ENCODE peak calls at places on chromosomes 1 and 21, in five cellular contexts. B is left lung, A is A549, K is gastrocnemius medialis, F is prostate gland. G is an unnamed sample.

GRCh38 chr1:81920245-81920740 is 119.6 kb downstream of the ADGRL2 start:
- DNase-seq in K (peak; percentile 10), F (no peak), B (no peak), A (no peak), G (peak; percentile 46)

GRCh38 chr1:3319874-3320245 is 134.6 kb upstream of the ARHGEF16 start:
- DNase-seq in F (peak; percentile 52), K (no peak), B (peak; percentile 46), A (peak; percentile 85), G (no peak)

GRCh38 chr1:160366731-160367515 is at the start of gene NHLH1:
- DNase-seq in F (no peak), B (no peak), A (no peak), K (no peak), G (no peak)

GRCh38 chr1:17873007-17873675 is 118.0 kb downstream of the ACTL8 start:
- DNase-seq in F (no peak), B (no peak), K (no peak), A (no peak), G (no peak)

GRCh38 chr1:222540598-222540995 is 7.3 kb downstream of the HHIPL2 start:
- DNase-seq in A (no peak), F (no peak), K (no peak), B (no peak), G (no peak)

GRCh38 chr1:39826583-39826982 is 37.9 kb upstream of the BMP8B start:
- DNase-seq in A (no peak), K (no peak), B (no peak), F (no peak), G (no peak)

GRCh38 chr1:180234369-180235076 is 4.5 kb downstream of the LHX4 start:
- DNase-seq in A (no peak), F (no peak), K (no peak), B (no peak), G (no peak)

GRCh38 chr1:184608581-184608980 is 146.1 kb downstream of the EDEM3 start:
- DNase-seq in B (no peak), A (no peak), F (no peak), K (no peak), G (no peak)

GRCh38 chr1:39410915-39411436 is 80.5 kb upstream of the BMP8A start:
- DNase-seq in A (peak; percentile 62), F (peak; percentile 88), B (peak; percentile 82), K (peak; percentile 55), G (peak; percentile 82)

GRCh38 chr1:50368179-50369007 is 54.9 kb downstream of the DMRTA2 start:
- DNase-seq in F (peak; percentile 20), K (no peak), A (peak; percentile 32), B (no peak), G (no peak)

GRCh38 chr1:203490607-203491006 is 3.3 kb upstream of the OPTC start:
- DNase-seq in B (no peak), A (no peak), F (no peak), K (no peak), G (no peak)

GRCh38 chr1:155081472-155082300 is 3.0 kb downstream of the EFNA3 start:
- DNase-seq in B (no peak), F (no peak), A (no peak), K (no peak), G (no peak)

GRCh38 chr1:151546006-151546925 is 6.2 kb downstream of the TUFT1 start:
- DNase-seq in F (no peak), A (no peak), K (no peak), B (no peak), G (no peak)

GRCh38 chr1:53371121-53371666 is 43.3 kb upstream of the LRP8 start:
- DNase-seq in B (peak; percentile 16), K (no peak), F (no peak), A (no peak), G (no peak)

GRCh38 chr1:33220701-33221384 is 35.4 kb upstream of the ZNF362 start:
- DNase-seq in A (no peak), F (peak; percentile 64), K (no peak), B (no peak), G (no peak)

GRCh38 chr1:14970115-14970798 is 183.3 kb upstream of the TMEM51 start:
- DNase-seq in B (peak; percentile 47), K (no peak), A (peak; percentile 52), F (no peak), G (no peak)

GRCh38 chr1:241918879-241919278 is 38.7 kb upstream of the BECN2 start:
- DNase-seq in K (no peak), A (no peak), F (no peak), B (no peak), G (peak; percentile 55)

GRCh38 chr1:44059181-44059661 is 28.0 kb upstream of the SLC6A9 start:
- DNase-seq in B (no peak), K (no peak), A (no peak), F (no peak), G (no peak)

GRCh38 chr1:44651069-44651468 is 23.2 kb downstream of the TMEM53 start:
- DNase-seq in K (no peak), F (no peak), B (no peak), A (no peak), G (peak; percentile 28)

GRCh38 chr1:248622491-248623106 is 12.3 kb downstream of the OR2T11 start:
- DNase-seq in B (no peak), A (peak; percentile 44), F (no peak), K (no peak), G (no peak)

GRCh38 chr1:45205000-45205909 is 1.1 kb downstream of the ZSWIM5 start:
- DNase-seq in F (peak; percentile 52), B (peak; percentile 42), A (peak; percentile 21), K (no peak), G (peak; percentile 35)

GRCh38 chr1:184890539-184890973 is 83.8 kb downstream of the NIBAN1 start:
- DNase-seq in A (no peak), B (no peak), F (no peak), K (peak; percentile 26), G (no peak)

GRCh38 chr1:1794999-1795398 is 16.7 kb upstream of the NADK start:
- DNase-seq in A (no peak), B (no peak), K (no peak), F (no peak), G (no peak)

DNA sequence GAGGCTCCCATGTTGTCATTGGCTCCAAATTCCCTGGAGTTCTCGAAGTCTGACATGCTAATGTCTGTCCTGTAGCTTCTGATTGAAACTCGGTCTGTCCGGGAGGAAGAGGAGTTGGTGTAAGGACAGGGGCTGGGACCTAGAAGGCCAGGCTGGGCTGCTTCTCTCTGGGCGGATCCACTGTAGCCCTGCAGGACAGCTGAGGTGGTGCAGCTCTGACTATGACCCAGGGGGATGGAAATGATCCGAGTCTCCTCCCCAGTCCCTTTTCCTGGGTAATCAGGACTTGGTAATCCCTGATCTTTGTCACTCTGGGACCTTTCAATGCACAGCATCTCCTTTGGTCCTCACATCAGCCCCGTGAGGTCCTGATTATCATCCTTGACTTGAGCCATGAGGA is 10.0 kb upstream of the FCMR start:
- DNase-seq in B (no peak), K (no peak), F (no peak), A (no peak), G (no peak)
- H3K4me1 ChIP-seq in B (no peaks in the 10 kb centered on the region), K (no peaks in the 10 kb centered on the region), F (no peaks in the 10 kb centered on the region), A (peaks cover 9% of the 10 kb centered on the region), G (no peaks in the 10 kb centered on the region)

DNA sequence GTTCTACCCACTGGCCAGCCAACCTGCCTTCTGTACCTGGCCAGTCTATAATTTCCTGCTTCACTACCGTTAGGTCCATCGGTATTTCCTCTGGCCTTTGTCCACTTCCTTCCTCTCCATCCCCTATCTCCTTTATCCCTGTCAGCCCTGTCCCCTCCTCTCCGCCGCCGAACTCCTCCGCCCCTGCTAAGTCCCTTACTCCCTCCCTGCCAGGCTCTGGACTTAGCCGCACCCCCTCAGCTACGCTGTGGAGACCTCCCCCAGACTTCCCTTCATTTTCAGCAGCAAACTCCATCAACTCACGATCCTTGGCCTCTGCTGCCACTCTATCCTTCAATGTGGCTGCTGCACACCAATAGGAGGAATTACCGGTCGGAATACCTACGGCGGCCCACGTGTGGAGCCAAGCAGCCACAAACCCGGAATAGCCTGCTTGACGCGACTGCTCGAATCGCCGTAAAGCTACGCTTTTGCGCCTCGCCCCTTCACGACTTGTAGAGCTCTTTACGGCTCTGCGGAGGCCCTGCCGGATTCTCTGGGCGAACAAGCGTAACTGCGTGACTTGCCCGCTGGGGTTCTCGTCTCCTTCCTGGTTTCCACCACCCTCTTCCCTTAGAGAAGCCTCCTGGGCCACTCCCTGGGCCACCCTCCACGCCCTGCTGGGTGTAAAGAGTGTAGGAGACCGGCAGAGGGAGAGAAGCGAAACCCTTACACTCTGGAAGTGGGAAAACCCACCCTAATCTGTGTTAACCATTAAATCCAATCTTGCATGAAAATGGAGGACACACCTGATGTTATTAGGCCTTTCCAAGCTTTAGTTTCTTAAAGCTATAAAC is at the start of gene ZNHIT6:
- DNase-seq in F (peak; percentile 89), B (peak; percentile 92), A (peak; percentile 81), K (peak; percentile 81), G (peak; percentile 90)
- TF ChIP-seq CTCF in F (no peak), B (peak; percentile 26), A (no peak), K (peak; percentile 15), G (peak; percentile 37)

DNA sequence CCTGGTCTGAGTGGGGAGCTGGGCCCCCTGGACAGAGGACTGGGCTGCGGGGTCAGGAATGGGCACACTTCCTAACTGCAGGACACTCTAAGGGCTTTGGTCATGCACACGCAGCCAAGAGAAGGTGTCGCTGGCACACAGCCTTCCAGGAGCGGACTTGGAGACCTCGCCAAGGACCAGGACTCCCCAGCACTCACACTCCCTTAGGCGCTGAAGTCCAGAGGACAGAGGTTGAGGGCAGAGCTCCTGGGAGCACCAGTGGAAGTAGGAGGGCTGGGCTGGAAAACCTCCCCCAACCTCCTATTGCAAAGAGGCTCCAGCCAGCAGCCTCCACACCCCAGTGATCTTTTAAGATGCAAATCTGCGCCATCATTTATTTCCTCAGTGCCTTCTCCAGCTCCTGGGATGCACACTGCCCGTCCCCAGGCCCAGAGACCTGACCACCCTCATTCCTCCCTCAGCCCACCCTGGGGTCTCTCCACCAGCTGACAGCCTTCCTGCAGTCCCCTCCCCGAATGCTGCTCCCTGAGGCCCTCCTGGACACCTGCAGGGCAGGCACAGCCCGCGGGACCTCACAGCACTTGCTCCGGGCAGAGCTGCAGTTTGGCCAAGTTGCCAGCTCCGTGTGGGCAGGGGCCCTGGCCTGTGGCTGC is 3.0 kb downstream of the TSPEAR start:
- DNase-seq in F (no peak), B (peak; percentile 6), A (no peak), K (no peak), G (peak; percentile 22)
- H3K4me1 ChIP-seq in F (no peaks in the 10 kb centered on the region), B (peaks cover 6% of the 10 kb centered on the region), A (peaks cover 7% of the 10 kb centered on the region), K (peaks cover 7% of the 10 kb centered on the region), G (no peaks in the 10 kb centered on the region)

GRCh38 chr21:25036775-25037174 is 570.5 kb downstream of the MRPL39 start:
- DNase-seq in K (no peak), B (no peak), A (no peak), F (no peak), G (no peak)

DNA sequence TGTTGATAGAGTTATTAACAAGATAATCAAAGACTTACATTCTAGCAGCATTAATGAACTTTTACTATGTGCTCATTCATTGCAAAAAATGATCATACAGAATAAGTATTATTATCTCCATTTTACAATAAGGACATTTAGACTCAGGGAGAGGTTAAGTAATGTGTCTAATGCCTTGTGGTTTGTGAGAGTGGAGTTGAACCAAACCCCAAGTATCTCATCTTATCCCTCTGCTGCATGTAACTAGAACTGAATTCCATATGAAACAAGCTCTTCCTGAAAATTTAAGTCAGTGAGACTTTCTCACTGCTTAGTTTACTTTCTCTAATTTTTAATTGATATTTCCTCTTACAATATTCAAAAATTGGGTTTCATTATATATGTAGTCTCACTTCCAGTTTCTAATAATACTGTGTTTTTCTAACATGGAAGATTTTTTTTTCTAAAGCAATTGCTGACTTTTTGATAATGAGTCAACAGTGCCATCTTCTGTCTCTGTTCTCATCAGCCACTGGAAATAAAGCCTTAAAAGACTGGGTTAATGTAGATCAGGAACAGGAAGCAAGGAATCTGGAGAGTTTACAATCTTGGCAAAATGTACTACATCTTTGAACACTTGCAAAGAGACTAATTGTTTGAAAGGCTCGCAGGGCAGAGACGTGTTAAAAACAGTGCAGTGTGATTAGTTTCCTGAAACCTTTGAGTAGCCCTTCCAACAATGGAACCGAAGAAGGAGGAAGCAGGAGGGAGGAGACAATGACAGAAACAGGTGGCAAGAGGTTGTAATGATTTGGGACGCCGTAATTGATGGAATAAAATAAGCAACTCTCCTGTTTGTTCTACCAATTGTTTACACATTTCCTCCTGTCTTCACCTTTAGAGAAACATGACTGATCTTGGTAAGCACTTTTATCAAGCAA is 567.6 kb downstream of the MRPL39 start:
- DNase-seq in F (no peak), B (no peak), K (no peak), A (no peak), G (no peak)
- TF ChIP-seq CTCF in F (no peak), B (no peak), K (no peak), A (no peak), G (no peak)

G was measured in psoas muscle.